ENCODE peak calls at places on chromosomes 2 and 18, in seven cellular contexts. I, M, P, N, Y, D and O are unnamed samples.
A peak's percentile ranks its signal among the peaks of the same experiment; 100 is the strongest.

GRCh38 chr2:19674051-19675002 is 227.5 kb downstream of the TTC32 start:
- DNase-seq in I (no peak), M (no peak), P (no peak), N (no peak), Y (no peak), D (no peak), O (no peak)

GRCh38 chr2:100213595-100213994 is 71.2 kb upstream of the AFF3 start:
- DNase-seq in I (no peak), M (no peak), P (no peak), N (no peak), Y (no peak), D (no peak), O (no peak)

GRCh38 chr2:53944542-53944941 is 26.3 kb downstream of the PSME4 start:
- DNase-seq in I (no peak), M (no peak), P (no peak), N (no peak), Y (no peak), D (no peak), O (no peak)

GRCh38 chr2:144946263-144946662 is 426.3 kb upstream of the ZEB2 start:
- DNase-seq in I (peak; percentile 4), M (no peak), P (no peak), N (no peak), Y (no peak), D (no peak), O (no peak)

GRCh38 chr2:63056309-63057065 is 5.9 kb downstream of the OTX1 start:
- DNase-seq in I (no peak), M (no peak), P (no peak), N (no peak), Y (no peak), D (no peak), O (no peak)

GRCh38 chr18:980586-980985 is 75.9 kb downstream of the ADCYAP1 start:
- DNase-seq in I (no peak), M (no peak), P (no peak), N (no peak), Y (peak; percentile 25), D (no peak), O (no peak)

GRCh38 chr2:30492619-30493018 is 45.6 kb downstream of the LCLAT1 start:
- DNase-seq in I (no peak), M (no peak), P (no peak), N (no peak), Y (no peak), D (no peak), O (no peak)

GRCh38 chr18:39453882-39454281 is 1888.3 kb upstream of the CELF4 start:
- DNase-seq in I (peak; percentile 85), M (no peak), P (no peak), N (no peak), Y (peak; percentile 63), D (peak; percentile 70), O (peak; percentile 77)

GRCh38 chr2:127293386-127293757 is 572 bp downstream of the ERCC3 start:
- DNase-seq in I (peak; percentile 17), M (no peak), P (no peak), N (no peak), Y (no peak), D (peak; percentile 31), O (no peak)

GRCh38 chr2:59926706-59927105 is 626.7 kb downstream of the BCL11A start:
- DNase-seq in I (no peak), M (no peak), P (no peak), N (no peak), Y (no peak), D (no peak), O (no peak)

GRCh38 chr2:196365923-196366322 is 194.5 kb upstream of the STK17B start:
- DNase-seq in I (no peak), M (no peak), P (no peak), N (no peak), Y (no peak), D (no peak), O (no peak)

GRCh38 chr2:160747771-160748170 is 254.2 kb upstream of the RBMS1 start:
- DNase-seq in I (peak; percentile 63), M (peak; percentile 53), P (no peak), N (no peak), Y (peak; percentile 85), D (peak; percentile 61), O (no peak)

GRCh38 chr2:173432049-173432754 is 77.5 kb downstream of the CDCA7 start:
- DNase-seq in I (peak; percentile 70), M (no peak), P (no peak), N (no peak), Y (peak; percentile 63), D (peak; percentile 6), O (peak; percentile 43)

GRCh38 chr2:128438091-128438490 is 119.4 kb upstream of the HS6ST1 start:
- DNase-seq in I (no peak), M (no peak), P (no peak), N (no peak), Y (no peak), D (no peak), O (no peak)

GRCh38 chr2:224517963-224518362 is 67.2 kb downstream of the CUL3 start:
- DNase-seq in I (no peak), M (no peak), P (no peak), N (no peak), Y (no peak), D (no peak), O (no peak)

GRCh38 chr2:224041554-224041953 is 2.5 kb upstream of the SERPINE2 start:
- DNase-seq in I (no peak), M (no peak), P (no peak), N (peak; percentile 26), Y (no peak), D (no peak), O (no peak)

GRCh38 chr18:2893676-2894075 is 46.9 kb downstream of the EMILIN2 start:
- DNase-seq in I (no peak), M (no peak), P (no peak), N (no peak), Y (no peak), D (no peak), O (no peak)